ENCODE peak calls at places on chromosomes 7 and 10, in ten cellular contexts. W is hypothalamus; I is effector memory CD4-positive, alpha-beta T cell; V is HFFc6; X is ascending aorta; H is hepatic stellate cell; Q is chondrocyte; U is GM19239; M is effector CD4-positive, alpha-beta T cell; L is LoVo. Z is an unnamed sample.

GRCh38 chr10:667096-667495 is 22.4 kb downstream of the DIP2C start:
- DNase-seq in M (no peak), W (no peak), Q (no peak), H (no peak), U (no peak), X (peak), L (no peak), V (no peak), I (no peak), Z (no peak)

GRCh38 chr7:23191022-23191421 is 9.2 kb downstream of the NUP42 start:
- DNase-seq in H (no peak), X (no peak), Q (no peak), M (no peak), W (no peak), L (no peak), U (no peak), I (no peak), V (no peak), Z (no peak)

GRCh38 chr7:36607741-36608140 is 116.6 kb downstream of the AOAH start:
- DNase-seq in I (no peak), U (no peak), X (no peak), L (no peak), M (no peak), Q (no peak), H (no peak), V (no peak), W (no peak), Z (no peak)

GRCh38 chr7:122260336-122260735 is 44.2 kb downstream of the FEZF1 start:
- DNase-seq in H (no peak), W (no peak), L (no peak), M (no peak), Q (no peak), X (no peak), I (no peak), V (no peak), U (no peak), Z (no peak)

GRCh38 chr10:116385994-116386809 is 41.4 kb upstream of the PNLIPRP3 start:
- DNase-seq in W (no peak), I (no peak), L (peak), U (no peak), Q (no peak), X (no peak), M (no peak), H (no peak), V (peak), Z (no peak)

GRCh38 chr7:117728858-117729257 is 144.4 kb downstream of the CTTNBP2 start:
- DNase-seq in U (no peak), V (no peak), H (no peak), W (peak), I (no peak), M (no peak), X (no peak), Q (no peak), L (no peak), Z (peak)

GRCh38 chr10:97686301-97686961 is 610 bp downstream of the AVPI1 start:
- DNase-seq in I (no peak), X (no peak), M (no peak), H (no peak), Q (no peak), U (no peak), L (no peak), V (no peak), W (no peak), Z (no peak)

GRCh38 chr10:47376522-47377220 is 7.4 kb downstream of the ZNF488 start:
- DNase-seq in H (no peak), M (no peak), X (peak), V (no peak), U (no peak), I (no peak), W (no peak), L (no peak), Q (no peak), Z (no peak)

GRCh38 chr10:78980815-78981214 is 88.0 kb upstream of the ZMIZ1 start:
- DNase-seq in X (no peak), I (no peak), V (no peak), L (no peak), M (no peak), U (no peak), H (no peak), W (no peak), Q (no peak), Z (no peak)

GRCh38 chr7:130615583-130615982 is 53.0 kb downstream of the COPG2 start:
- DNase-seq in M (no peak), I (no peak), H (no peak), U (no peak), W (no peak), V (no peak), Q (no peak), X (no peak), L (no peak), Z (no peak)

GRCh38 chr10:123573236-123574147 is 92.7 kb upstream of the GPR26 start:
- DNase-seq in L (peak), Q (no peak), V (peak), W (no peak), I (no peak), H (no peak), U (peak), M (no peak), X (no peak), Z (no peak)

GRCh38 chr10:82378146-82378545 is 503.2 kb downstream of the NRG3 start:
- DNase-seq in M (no peak), I (no peak), L (no peak), H (peak), Q (no peak), X (peak), V (no peak), U (no peak), W (no peak), Z (peak)

GRCh38 chr10:74598891-74599566 is 227.4 kb upstream of the KAT6B start:
- DNase-seq in W (no peak), V (no peak), X (no peak), U (no peak), I (no peak), H (peak), M (no peak), L (no peak), Q (no peak), Z (no peak)

GRCh38 chr10:369441-370221 is 234.4 kb downstream of the ZMYND11 start:
- DNase-seq in W (no peak), I (no peak), X (peak), L (no peak), Q (no peak), V (peak), M (no peak), U (no peak), H (no peak), Z (no peak)

GRCh38 chr7:16356241-16356958 is 64.9 kb downstream of the CRPPA start:
- DNase-seq in W (no peak), V (peak), M (no peak), X (no peak), H (no peak), L (no peak), I (no peak), U (no peak), Q (no peak), Z (no peak)

GRCh38 chr10:77386833-77387232 is 250.8 kb downstream of the KCNMA1 start:
- DNase-seq in M (no peak), I (no peak), W (no peak), X (peak), V (peak), Q (no peak), U (no peak), L (no peak), H (peak), Z (peak)

GRCh38 chr10:115918812-115919211 is 354.2 kb downstream of the GFRA1 start:
- DNase-seq in Q (no peak), L (no peak), W (no peak), U (no peak), M (no peak), I (no peak), V (peak), X (no peak), H (peak), Z (no peak)

GRCh38 chr10:60021324-60021723 is 115.0 kb upstream of the CCDC6 start:
- DNase-seq in L (no peak), H (no peak), W (no peak), V (no peak), X (no peak), Q (no peak), U (no peak), M (no peak), I (no peak), Z (peak)

GRCh38 chr7:106031271-106032029 is 68.4 kb downstream of the CDHR3 start:
- DNase-seq in X (no peak), W (peak), H (no peak), Q (no peak), U (no peak), M (no peak), L (no peak), I (no peak), V (no peak), Z (peak)

Z was measured in head of caudate nucleus.